ENCODE peak calls at places on chromosomes 1 and 21, in seven cellular contexts. Q is heart left ventricle; H is fibroblast of lung; X is CD4-positive, CD25-positive, alpha-beta regulatory T cell; B is CD4-positive, alpha-beta memory T cell; O is SK-N-MC; U is breast epithelium. J is an unnamed sample.

GRCh38 chr1:206700445-206701036 is 15.8 kb downstream of the MAPKAPK2 start:
- DNase-seq in Q (no peak), H (no peak), X (no peak), B (no peak), O (no peak), U (no peak), J (peak)

GRCh38 chr1:93813076-93813475 is 65.9 kb downstream of the DNTTIP2 start:
- DNase-seq in Q (no peak), H (no peak), X (no peak), B (no peak), O (no peak), U (no peak), J (no peak)

GRCh38 chr1:161885013-161885412 is 118.9 kb downstream of the ATF6 start:
- DNase-seq in Q (peak), H (peak), X (no peak), B (no peak), O (peak), U (no peak), J (peak)

GRCh38 chr1:162412002-162412401 is at the start of gene SH2D1B:
- DNase-seq in Q (no peak), H (peak), X (no peak), B (no peak), O (no peak), U (no peak), J (no peak)

GRCh38 chr1:93579891-93580290 is 101.7 kb downstream of the BCAR3 start:
- DNase-seq in Q (peak), H (peak), X (no peak), B (no peak), O (no peak), U (peak), J (peak)

GRCh38 chr1:84506729-84507453 is 510 bp upstream of the GNG5 start:
- DNase-seq in Q (no peak), H (no peak), X (no peak), B (no peak), O (no peak), U (no peak), J (no peak)

GRCh38 chr1:94772230-94772641 is 47.9 kb upstream of the SLC44A3 start:
- DNase-seq in Q (no peak), H (peak), X (no peak), B (no peak), O (no peak), U (no peak), J (peak)

GRCh38 chr1:6969106-6969505 is 183.9 kb downstream of the CAMTA1 start:
- DNase-seq in Q (no peak), H (peak), X (peak), B (no peak), O (no peak), U (peak), J (no peak)

GRCh38 chr1:61392417-61393242 is 310.3 kb downstream of the NFIA start:
- DNase-seq in Q (no peak), H (no peak), X (no peak), B (no peak), O (peak), U (no peak), J (no peak)

GRCh38 chr1:47411441-47411840 is 4.6 kb upstream of the FOXE3 start:
- DNase-seq in Q (no peak), H (no peak), X (no peak), B (no peak), O (no peak), U (no peak), J (no peak)

GRCh38 chr1:56933161-56933560 is 32.7 kb downstream of the C8B start:
- DNase-seq in Q (no peak), H (no peak), X (no peak), B (no peak), O (no peak), U (no peak), J (no peak)

GRCh38 chr1:100249537-100250257 is at the start of gene DBT:
- DNase-seq in Q (peak), H (peak), X (peak), B (peak), O (peak), U (peak), J (peak)

GRCh38 chr1:167447521-167448136 is 70.7 kb downstream of the CD247 start:
- DNase-seq in Q (no peak), H (no peak), X (peak), B (peak), O (no peak), U (no peak), J (no peak)

GRCh38 chr1:201396859-201397464 is 2.2 kb downstream of the LAD1 start:
- DNase-seq in Q (no peak), H (no peak), X (no peak), B (no peak), O (no peak), U (peak), J (peak)

GRCh38 chr1:173295995-173296394 is 88.9 kb upstream of the TNFSF4 start:
- DNase-seq in Q (no peak), H (peak), X (no peak), B (no peak), O (no peak), U (no peak), J (no peak)

GRCh38 chr21:39461419-39461818 is 9.6 kb downstream of the SH3BGR start:
- DNase-seq in Q (no peak), H (no peak), X (peak), B (no peak), O (no peak), U (no peak), J (no peak)

GRCh38 chr1:44276006-44276405 is 62.7 kb downstream of the DMAP1 start:
- DNase-seq in Q (no peak), H (peak), X (no peak), B (no peak), O (peak), U (no peak), J (peak)

GRCh38 chr1:243490147-243490546 is 234.3 kb downstream of the SDCCAG8 start:
- DNase-seq in Q (no peak), H (no peak), X (no peak), B (no peak), O (no peak), U (no peak), J (no peak)

GRCh38 chr1:111570781-111571181 is 48.8 kb upstream of the RAP1A start:
- DNase-seq in Q (no peak), H (peak), X (peak), B (peak), O (no peak), U (no peak), J (no peak)

GRCh38 chr1:221350091-221350490 is 391.8 kb downstream of the DUSP10 start:
- DNase-seq in Q (no peak), H (peak), X (no peak), B (no peak), O (no peak), U (no peak), J (no peak)

GRCh38 chr1:113255728-113256347 is 134.5 kb upstream of the MAGI3 start:
- DNase-seq in Q (no peak), H (peak), X (no peak), B (no peak), O (no peak), U (no peak), J (no peak)

GRCh38 chr1:41802532-41803501 is 115.9 kb downstream of the HIVEP3 start:
- DNase-seq in Q (peak), H (no peak), X (peak), B (peak), O (no peak), U (peak), J (no peak)

GRCh38 chr1:180258935-180259334 is 28.9 kb downstream of the LHX4 start:
- DNase-seq in Q (no peak), H (no peak), X (no peak), B (no peak), O (no peak), U (no peak), J (no peak)

GRCh38 chr1:229855999-229856650 is 210.9 kb upstream of the GALNT2 start:
- DNase-seq in Q (peak), H (no peak), X (peak), B (no peak), O (no peak), U (no peak), J (no peak)

GRCh38 chr1:14403961-14404645 is 194.4 kb upstream of the KAZN start:
- DNase-seq in Q (no peak), H (no peak), X (no peak), B (no peak), O (no peak), U (no peak), J (no peak)

GRCh38 chr1:227889047-227889862 is 58.5 kb downstream of the WNT9A start:
- DNase-seq in Q (no peak), H (no peak), X (no peak), B (no peak), O (no peak), U (no peak), J (no peak)

GRCh38 chr1:164886101-164886500 is 327.1 kb downstream of the PBX1 start:
- DNase-seq in Q (no peak), H (no peak), X (no peak), B (no peak), O (no peak), U (no peak), J (no peak)

DNA sequence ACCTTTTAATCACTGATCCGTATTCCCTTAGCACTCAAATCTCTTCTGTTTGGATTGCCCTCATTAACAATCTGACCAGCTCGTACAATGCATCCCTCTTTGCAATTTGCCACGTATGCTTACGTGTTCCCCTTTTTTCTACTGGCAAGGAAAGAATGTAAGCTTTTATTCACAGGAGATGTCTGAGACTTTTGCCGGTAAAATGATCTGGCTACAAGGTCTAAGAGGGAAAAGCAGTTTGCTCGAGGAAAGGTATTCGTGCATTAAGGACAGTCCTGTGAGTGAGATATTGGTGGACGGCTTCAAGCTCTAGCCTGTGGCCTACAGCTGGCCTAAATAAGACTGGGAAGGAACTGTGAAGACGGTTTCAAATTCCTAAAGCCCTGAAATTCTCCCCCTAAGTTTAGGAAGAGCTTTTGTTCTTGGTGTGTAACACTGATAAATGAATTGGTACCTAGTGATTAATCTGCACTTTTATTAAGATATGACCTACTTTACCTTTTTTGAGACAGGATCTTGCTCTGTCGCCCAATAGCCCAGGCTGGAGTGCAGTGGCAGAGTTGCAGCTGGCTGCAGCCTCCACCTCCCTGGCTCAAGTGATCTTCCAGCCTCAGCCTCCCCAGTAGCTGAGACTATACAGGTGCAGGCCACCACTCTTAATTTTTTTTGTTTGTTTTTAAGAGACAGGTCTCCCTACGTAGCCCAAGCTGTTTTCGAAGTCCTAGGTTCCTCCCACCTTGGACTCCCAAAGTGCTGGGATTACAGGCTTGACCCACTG is 895 bp upstream of the UBR4 start:
- DNase-seq in Q (no peak), H (peak), X (no peak), B (no peak), O (no peak), U (no peak), J (no peak)
- H3K4me3 ChIP-seq in Q (peak), H (peak), X (peak), B (peak), O (peak), U (peak), J (peak)

DNA sequence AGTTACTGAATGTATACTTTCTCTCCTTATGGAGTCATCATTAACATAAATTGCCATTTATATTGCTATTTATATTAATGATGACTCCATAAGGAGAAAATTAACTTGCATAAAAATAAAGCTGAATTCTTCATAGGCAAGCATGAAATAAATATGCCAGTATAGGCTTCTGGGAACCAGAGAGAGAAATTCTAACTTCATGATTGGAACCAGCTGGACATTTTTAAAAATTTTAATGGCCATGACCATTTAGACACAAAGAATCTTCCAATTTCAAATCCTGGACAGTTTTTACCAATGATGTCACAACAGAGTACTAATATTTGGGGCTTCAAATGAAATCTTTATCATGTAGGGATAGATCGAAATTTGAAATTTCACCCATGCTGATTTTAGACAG is 268.7 kb downstream of the PTGER3 start:
- DNase-seq in Q (no peak), H (no peak), X (no peak), B (no peak), O (no peak), U (no peak), J (no peak)
- H3K4me3 ChIP-seq in Q (no peak), H (no peak), X (no peak), B (no peak), O (no peak), U (no peak), J (no peak)

GRCh38 chr1:218454700-218455282 is 109.7 kb downstream of the TGFB2 start:
- DNase-seq in Q (no peak), H (peak), X (no peak), B (no peak), O (peak), U (no peak), J (no peak)
- H3K4me3 ChIP-seq in Q (no peak), H (no peak), X (no peak), B (no peak), O (peak), U (no peak), J (no peak)

DNA sequence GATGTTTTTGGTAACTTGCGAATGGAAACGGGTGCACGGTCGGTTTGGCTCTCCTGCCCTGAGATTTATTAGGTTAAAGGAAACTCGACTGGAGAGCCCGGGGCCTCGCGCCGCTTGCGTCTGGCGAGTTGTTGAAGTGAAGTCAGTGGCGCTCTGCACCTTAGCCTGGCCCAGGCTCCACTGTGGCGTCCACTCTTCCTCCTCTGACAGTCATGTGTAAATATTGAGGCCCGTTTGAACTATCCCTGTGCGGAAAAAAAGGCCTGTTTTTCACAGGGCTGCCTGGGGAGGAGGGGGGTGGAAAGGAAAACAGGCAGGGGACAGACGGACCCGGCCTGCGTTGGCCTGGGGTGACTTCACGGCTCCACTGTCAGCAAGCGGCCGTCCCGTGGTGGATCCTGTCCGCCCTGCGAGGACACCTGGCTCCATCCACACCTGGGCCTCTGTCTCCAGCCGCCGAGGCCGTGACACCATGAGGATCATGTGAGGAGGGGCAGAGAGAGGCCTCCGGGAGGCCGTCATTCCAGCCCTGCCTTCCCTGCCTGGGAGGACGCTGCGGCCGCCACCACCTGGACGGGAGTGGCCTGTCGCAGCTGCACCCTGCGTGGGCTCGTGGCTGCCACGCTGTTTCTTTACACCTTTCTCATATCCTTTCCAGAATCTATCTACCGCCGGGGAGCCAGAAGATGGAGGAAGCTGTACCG is 59.8 kb downstream of the FAAP20 start:
- DNase-seq in Q (no peak), H (no peak), X (no peak), B (no peak), O (no peak), U (no peak), J (no peak)
- H3K4me3 ChIP-seq in Q (no peak), H (no peak), X (no peak), B (no peak), O (peak), U (no peak), J (no peak)

GRCh38 chr21:43866233-43866632 is 1.2 kb downstream of the AGPAT3 start:
- DNase-seq in Q (peak), H (peak), X (peak), B (peak), O (peak), U (no peak), J (no peak)

GRCh38 chr21:43868461-43868860 is 3.4 kb downstream of the AGPAT3 start:
- DNase-seq in Q (no peak), H (no peak), X (no peak), B (no peak), O (no peak), U (no peak), J (no peak)

GRCh38 chr21:43866659-43867331 is 1.8 kb downstream of the AGPAT3 start:
- DNase-seq in Q (no peak), H (no peak), X (peak), B (peak), O (no peak), U (no peak), J (no peak)

GRCh38 chr21:43867936-43868335 is 2.9 kb downstream of the AGPAT3 start:
- DNase-seq in Q (peak), H (no peak), X (no peak), B (no peak), O (no peak), U (no peak), J (no peak)

DNA sequence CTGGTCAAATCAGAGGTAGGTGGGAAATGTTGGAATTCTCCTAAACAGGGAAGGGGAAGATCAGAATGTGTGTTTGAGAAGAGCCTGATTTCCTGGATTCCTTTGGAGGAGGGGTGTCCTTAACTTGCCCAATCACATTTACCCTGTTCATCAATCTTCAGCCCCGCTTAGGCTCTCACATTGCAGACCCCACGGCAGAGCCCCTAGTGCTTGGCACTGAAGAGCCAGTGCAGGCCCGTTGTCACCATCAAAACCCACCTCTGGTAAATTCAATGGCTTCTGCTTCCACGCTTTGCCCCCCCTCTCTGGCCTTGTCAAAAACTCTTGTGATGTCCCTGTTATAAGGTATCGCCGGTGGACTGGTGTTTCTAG is 2.3 kb downstream of the AGPAT3 start:
- DNase-seq in Q (peak), H (no peak), X (no peak), B (no peak), O (no peak), U (no peak), J (no peak)
- H3K4me3 ChIP-seq in Q (no peak), H (peak), X (peak), B (peak), O (no peak), U (peak), J (no peak)

DNA sequence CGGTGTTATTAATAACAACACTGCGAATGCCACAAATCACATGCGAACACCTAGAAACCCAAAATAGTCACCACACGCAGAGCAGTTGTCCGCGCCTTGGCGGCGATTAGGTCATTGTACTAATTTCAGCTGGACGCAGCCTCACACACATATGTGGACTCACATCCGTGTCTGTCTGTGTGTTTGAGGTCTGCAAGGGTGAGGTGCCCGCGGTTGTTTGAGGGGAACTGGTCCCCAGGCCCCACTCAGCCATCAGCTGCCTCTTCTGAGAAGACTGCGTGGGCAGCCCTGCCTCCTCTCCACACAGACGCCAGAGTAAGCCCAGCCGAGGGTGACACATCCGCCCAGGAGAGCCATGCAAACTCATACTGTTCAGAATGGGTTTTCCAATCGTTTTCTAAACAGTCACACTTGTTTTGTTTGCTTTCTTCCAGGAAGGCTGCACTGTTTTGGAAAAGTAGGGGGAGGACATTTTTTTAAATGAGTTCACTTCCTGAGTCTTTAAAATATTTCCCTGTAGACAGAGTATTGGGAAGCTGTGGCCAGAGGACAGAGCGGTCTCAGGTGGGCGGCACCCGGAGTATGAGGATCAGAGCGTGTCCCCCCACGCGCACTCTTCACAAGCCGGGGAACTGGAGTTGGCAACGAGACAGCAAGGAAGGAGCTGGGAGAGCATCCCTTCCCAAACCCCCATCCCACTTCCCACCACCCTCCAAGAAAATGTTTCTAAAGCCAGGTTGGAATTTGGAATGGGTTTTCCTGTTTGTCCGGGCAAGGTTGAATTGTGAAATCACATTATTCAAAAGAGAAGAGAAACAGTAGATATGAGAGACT is 53.3 kb downstream of the TOMM20 start:
- DNase-seq in Q (peak), H (peak), X (peak), B (peak), O (no peak), U (peak), J (peak)
- H3K4me3 ChIP-seq in Q (peak), H (peak), X (peak), B (peak), O (no peak), U (peak), J (no peak)

GRCh38 chr1:21334214-21335087 is 44.2 kb upstream of the ECE1 start:
- DNase-seq in Q (peak), H (peak), X (peak), B (peak), O (no peak), U (no peak), J (no peak)
- H3K4me3 ChIP-seq in Q (peak), H (peak), X (peak), B (peak), O (no peak), U (peak), J (peak)

GRCh38 chr1:156387899-156388813 is 19.1 kb downstream of the RHBG start:
- DNase-seq in Q (peak), H (no peak), X (no peak), B (no peak), O (no peak), U (no peak), J (no peak)
- H3K4me3 ChIP-seq in Q (no peak), H (no peak), X (no peak), B (no peak), O (no peak), U (peak), J (no peak)

J was measured in skeletal muscle cell.